ENCODE peak calls at places on chromosome 17, in eight cellular contexts. P is mesendoderm; G is T-helper 9 cell; C is anterior cingulate cortex; X is stimulated activated CD4-positive, alpha-beta T cell treated with anti-CD3 and anti-CD28 coated beads, Interleukin-2, amount 100 ng/mL, for 24 hours; T is NCI-H1930; F is activated CD4-positive, alpha-beta T cell treated with anti-CD3 and anti-CD28 coated beads, Interleukin-2, amount 10 ng/mL, durations not matched to agents 24 days and 14 days; Q is sciatic nerve. Y is an unnamed sample.
A peak's percentile ranks its signal among the peaks of the same experiment; 100 is the strongest.

GRCh38 chr17:28726396-28726911 is 421 bp upstream of the TLCD1 start:
- DNase-seq in P (peak; percentile 80), G (peak; percentile 59), C (no peak), X (peak; percentile 84), T (peak; percentile 59), F (peak; percentile 94), Q (no peak), Y (no peak)

GRCh38 chr17:63963123-63963522 is 9.6 kb downstream of the SCN4A start:
- DNase-seq in P (no peak), G (no peak), C (no peak), X (no peak), T (no peak), F (no peak), Q (no peak), Y (no peak)

GRCh38 chr17:33202796-33203195 is 90.3 kb downstream of the ASIC2 start:
- DNase-seq in P (no peak), G (no peak), C (no peak), X (no peak), T (no peak), F (no peak), Q (no peak), Y (no peak)

GRCh38 chr17:27921077-27921476 is 27.9 kb upstream of the LYRM9 start:
- DNase-seq in P (no peak), G (no peak), C (no peak), X (no peak), T (no peak), F (no peak), Q (no peak), Y (no peak)

GRCh38 chr17:81608082-81608481 is 28.8 kb downstream of the NPLOC4 start:
- DNase-seq in P (no peak), G (no peak), C (no peak), X (no peak), T (no peak), F (no peak), Q (no peak), Y (no peak)

GRCh38 chr17:78396436-78397335 is 18.2 kb downstream of the PGS1 start:
- DNase-seq in P (no peak), G (no peak), C (no peak), X (no peak), T (no peak), F (no peak), Q (no peak), Y (no peak)

GRCh38 chr17:30908717-30909420 is 2.8 kb upstream of the TEFM start:
- DNase-seq in P (no peak), G (no peak), C (no peak), X (no peak), T (no peak), F (no peak), Q (no peak), Y (no peak)

GRCh38 chr17:60630352-60630751 is 30.4 kb downstream of the PPM1D start:
- DNase-seq in P (no peak), G (no peak), C (peak; percentile 18), X (no peak), T (no peak), F (no peak), Q (no peak), Y (no peak)

GRCh38 chr17:34401165-34401564 is 38.1 kb upstream of the CCL1 start:
- DNase-seq in P (no peak), G (no peak), C (no peak), X (no peak), T (no peak), F (no peak), Q (no peak), Y (no peak)

GRCh38 chr17:8117980-8118768 is at the start of gene ALOXE3:
- DNase-seq in P (peak; percentile 74), G (no peak), C (peak; percentile 52), X (peak; percentile 33), T (no peak), F (peak; percentile 69), Q (peak; percentile 73), Y (no peak)

GRCh38 chr17:50290074-50290702 is 15.9 kb downstream of the TMEM92 start:
- DNase-seq in P (peak; percentile 74), G (no peak), C (no peak), X (no peak), T (no peak), F (peak; percentile 72), Q (no peak), Y (peak; percentile 95)